ENCODE peak calls at places on chromosomes 12 and 14, in five cellular contexts. P is stimulated activated CD4-positive, alpha-beta T cell treated with anti-CD3 and anti-CD28 coated beads, Interleukin-2, amount 100 ng/mL, for 48 hours; A is activated CD4-positive, alpha-beta T cell treated with anti-CD3 and anti-CD28 coated beads, Interleukin-2, amount 50 U/mL, for 1 hour; C is SIG-M5; Y is HCT116. Q is an unnamed sample.

GRCh38 chr14:49953196-49953595 is 60.3 kb downstream of the ARF6 start:
- DNase-seq in P (no peak), A (no peak), C (no peak), Y (no peak), Q (no peak)

GRCh38 chr14:23182372-23183014 is 967 bp downstream of the SLC7A8 start:
- DNase-seq in P (no peak), A (peak; percentile 35), C (no peak), Y (peak; percentile 12), Q (peak; percentile 29)

GRCh38 chr12:118706437-118706836 is 274.9 kb upstream of the SRRM4 start:
- DNase-seq in P (no peak), A (no peak), C (no peak), Y (no peak), Q (no peak)

GRCh38 chr12:9364224-9365176 is 156.3 kb upstream of the PZP start:
- DNase-seq in P (peak; percentile 20), A (no peak), C (no peak), Y (no peak), Q (peak; percentile 17)

GRCh38 chr12:79046021-79046420 is 181.4 kb downstream of the SYT1 start:
- DNase-seq in P (no peak), A (no peak), C (no peak), Y (no peak), Q (no peak)

GRCh38 chr12:110844551-110845395 is 2.0 kb upstream of the CCDC63 start:
- DNase-seq in P (no peak), A (no peak), C (no peak), Y (no peak), Q (no peak)

GRCh38 chr12:108839011-108839889 is 18.1 kb downstream of the SSH1 start:
- DNase-seq in P (no peak), A (no peak), C (no peak), Y (no peak), Q (no peak)

GRCh38 chr14:68297871-68298468 is 478.4 kb downstream of the RAD51B start:
- DNase-seq in P (no peak), A (no peak), C (no peak), Y (no peak), Q (peak; percentile 17)

GRCh38 chr12:101490286-101490920 is 15.3 kb downstream of the SPIC start:
- DNase-seq in P (no peak), A (no peak), C (no peak), Y (peak; percentile 62), Q (peak; percentile 60)

GRCh38 chr12:15928345-15928744 is 17.2 kb downstream of the DERA start:
- DNase-seq in P (no peak), A (no peak), C (no peak), Y (no peak), Q (no peak)

GRCh38 chr14:100410056-100410565 is 87.0 kb downstream of the SLC25A47 start:
- DNase-seq in P (no peak), A (no peak), C (no peak), Y (no peak), Q (no peak)

GRCh38 chr12:75635606-75636444 is 124.4 kb upstream of the KRR1 start:
- DNase-seq in P (no peak), A (no peak), C (no peak), Y (peak; percentile 99), Q (peak; percentile 41)

GRCh38 chr12:51635371-51635770 is 44.3 kb downstream of the SCN8A start:
- DNase-seq in P (no peak), A (no peak), C (no peak), Y (no peak), Q (no peak)

GRCh38 chr12:27785882-27786570 is 6.0 kb upstream of the MANSC4 start:
- DNase-seq in P (no peak), A (no peak), C (peak; percentile 58), Y (no peak), Q (no peak)

GRCh38 chr12:46825526-46826414 is at the start of gene SLC38A4:
- DNase-seq in P (no peak), A (no peak), C (no peak), Y (no peak), Q (peak; percentile 51)

GRCh38 chr12:81078469-81079196 is 754 bp downstream of the ACSS3 start:
- DNase-seq in P (no peak), A (no peak), C (no peak), Y (no peak), Q (no peak)